ENCODE peak calls at places on chromosomes 6 and 20, in eight cellular contexts. X is HCT116; Y is uterus; P is AG04450; U is mesendoderm; M is cardiac muscle cell; Q is CD8-positive, alpha-beta T cell; C is GM12878. Z is an unnamed sample.

GRCh38 chr6:77926198-77926752 is 273.4 kb downstream of the MEI4 start:
- DNase-seq in X (peak), Y (no peak), P (no peak), U (peak), M (no peak), Q (no peak), C (no peak), Z (no peak)

GRCh38 chr6:106522557-106522956 is 106.7 kb downstream of the RTN4IP1 start:
- DNase-seq in X (no peak), Y (no peak), P (no peak), U (no peak), M (no peak), Q (no peak), C (no peak), Z (no peak)

GRCh38 chr6:45625191-45625664 is 247.5 kb upstream of the SUPT3H start:
- DNase-seq in X (no peak), Y (no peak), P (peak), U (no peak), M (peak), Q (no peak), C (no peak), Z (no peak)

GRCh38 chr6:165830761-165831160 is 167.7 kb upstream of the PDE10A start:
- DNase-seq in X (no peak), Y (no peak), P (no peak), U (no peak), M (peak), Q (no peak), C (no peak), Z (no peak)

GRCh38 chr6:69961251-69961650 is 94.9 kb downstream of the COL19A1 start:
- DNase-seq in X (no peak), Y (no peak), P (no peak), U (no peak), M (no peak), Q (no peak), C (no peak), Z (no peak)

GRCh38 chr6:39111280-39111679 is 3.7 kb downstream of the SAYSD1 start:
- DNase-seq in X (no peak), Y (no peak), P (no peak), U (no peak), M (no peak), Q (no peak), C (no peak), Z (no peak)

GRCh38 chr20:51565741-51566140 is 23.2 kb upstream of the NFATC2 start:
- DNase-seq in X (no peak), Y (no peak), P (no peak), U (no peak), M (peak), Q (no peak), C (no peak), Z (no peak)

GRCh38 chr6:112802154-112802553 is 455.0 kb downstream of the RFPL4B start:
- DNase-seq in X (no peak), Y (no peak), P (peak), U (no peak), M (peak), Q (no peak), C (no peak), Z (no peak)

GRCh38 chr6:128494440-128494839 is 26.0 kb downstream of the PTPRK start:
- DNase-seq in X (no peak), Y (no peak), P (no peak), U (peak), M (no peak), Q (no peak), C (no peak), Z (no peak)

GRCh38 chr6:32973934-32974333 is 5.5 kb downstream of the BRD2 start:
- DNase-seq in X (no peak), Y (no peak), P (no peak), U (no peak), M (peak), Q (peak), C (no peak), Z (no peak)

GRCh38 chr20:64109390-64109747 is 2.0 kb upstream of the NPBWR2 start:
- DNase-seq in X (no peak), Y (no peak), P (no peak), U (no peak), M (no peak), Q (no peak), C (no peak), Z (no peak)

GRCh38 chr6:94478178-94479140 is 1059.1 kb upstream of the EPHA7 start:
- DNase-seq in X (no peak), Y (no peak), P (no peak), U (no peak), M (no peak), Q (no peak), C (no peak), Z (no peak)

GRCh38 chr6:128519931-128520435 is 416 bp downstream of the PTPRK start:
- DNase-seq in X (no peak), Y (peak), P (no peak), U (peak), M (peak), Q (peak), C (no peak), Z (no peak)

GRCh38 chr6:84252140-84252539 is 24.7 kb upstream of the CEP162 start:
- DNase-seq in X (no peak), Y (no peak), P (no peak), U (no peak), M (peak), Q (no peak), C (no peak), Z (no peak)

GRCh38 chr20:37973059-37973910 is 60.0 kb downstream of the TTI1 start:
- DNase-seq in X (no peak), Y (no peak), P (no peak), U (no peak), M (no peak), Q (no peak), C (no peak), Z (no peak)

GRCh38 chr6:128515550-128516513 is 4.6 kb downstream of the PTPRK start:
- DNase-seq in X (no peak), Y (no peak), P (no peak), U (no peak), M (peak), Q (no peak), C (no peak), Z (no peak)

GRCh38 chr6:136175873-136176272 is 74.2 kb downstream of the MTFR2 start:
- DNase-seq in X (no peak), Y (no peak), P (no peak), U (no peak), M (no peak), Q (no peak), C (no peak), Z (no peak)

GRCh38 chr6:136171207-136171606 is 78.9 kb downstream of the MTFR2 start:
- DNase-seq in X (no peak), Y (no peak), P (no peak), U (no peak), M (no peak), Q (no peak), C (no peak), Z (no peak)

GRCh38 chr6:136169356-136169755 is 80.8 kb downstream of the MTFR2 start:
- DNase-seq in X (no peak), Y (no peak), P (no peak), U (no peak), M (no peak), Q (no peak), C (no peak), Z (no peak)

GRCh38 chr6:136174510-136174909 is 75.6 kb downstream of the MTFR2 start:
- DNase-seq in X (no peak), Y (no peak), P (no peak), U (peak), M (peak), Q (no peak), C (no peak), Z (no peak)

GRCh38 chr6:136173519-136174507 is 76.3 kb downstream of the MTFR2 start:
- DNase-seq in X (no peak), Y (peak), P (peak), U (peak), M (peak), Q (no peak), C (no peak), Z (no peak)
- H3K27ac ChIP-seq in X (no peak), Y (peak), P (peak), U (no peak), M (no peak), Q (no peak), C (no peak), Z (no peak)

GRCh38 chr20:62446398-62446985 is 19.2 kb upstream of the RBBP8NL start:
- DNase-seq in X (no peak), Y (no peak), P (no peak), U (no peak), M (no peak), Q (no peak), C (no peak), Z (no peak)

GRCh38 chr20:62448038-62448437 is 20.7 kb upstream of the RBBP8NL start:
- DNase-seq in X (no peak), Y (no peak), P (no peak), U (no peak), M (no peak), Q (no peak), C (no peak), Z (no peak)

GRCh38 chr20:62448788-62449187 is 21.4 kb upstream of the RBBP8NL start:
- DNase-seq in X (no peak), Y (no peak), P (no peak), U (no peak), M (no peak), Q (no peak), C (no peak), Z (no peak)

GRCh38 chr20:62445553-62446340 is 18.4 kb upstream of the RBBP8NL start:
- DNase-seq in X (no peak), Y (no peak), P (no peak), U (no peak), M (no peak), Q (no peak), C (no peak), Z (no peak)

GRCh38 chr20:62447143-62447869 is 20.0 kb upstream of the RBBP8NL start:
- DNase-seq in X (no peak), Y (no peak), P (no peak), U (no peak), M (no peak), Q (no peak), C (no peak), Z (no peak)
- H3K27ac ChIP-seq in X (no peak), Y (no peak), P (no peak), U (no peak), M (no peak), Q (no peak), C (no peak), Z (no peak)

GRCh38 chr20:4812216-4812615 is 90.5 kb downstream of the PRND start:
- DNase-seq in X (no peak), Y (no peak), P (no peak), U (no peak), M (no peak), Q (peak), C (no peak), Z (no peak)
- H3K27ac ChIP-seq in X (no peak), Y (no peak), P (no peak), U (no peak), M (no peak), Q (peak), C (peak), Z (no peak)

GRCh38 chr6:157376241-157376640 is 4.7 kb upstream of the ZDHHC14 start:
- DNase-seq in X (no peak), Y (no peak), P (no peak), U (no peak), M (no peak), Q (no peak), C (no peak), Z (no peak)
- H3K27ac ChIP-seq in X (no peak), Y (no peak), P (no peak), U (no peak), M (no peak), Q (no peak), C (no peak), Z (no peak)

GRCh38 chr20:4134861-4135379 is 119.6 kb upstream of the RNF24 start:
- DNase-seq in X (no peak), Y (no peak), P (no peak), U (no peak), M (no peak), Q (no peak), C (no peak), Z (no peak)

GRCh38 chr20:4138056-4138455 is 122.7 kb upstream of the RNF24 start:
- DNase-seq in X (no peak), Y (no peak), P (no peak), U (no peak), M (no peak), Q (no peak), C (no peak), Z (no peak)

GRCh38 chr20:4136967-4137334 is 121.6 kb upstream of the RNF24 start:
- DNase-seq in X (no peak), Y (no peak), P (no peak), U (no peak), M (no peak), Q (no peak), C (no peak), Z (no peak)

GRCh38 chr20:4135385-4136077 is 120.2 kb upstream of the RNF24 start:
- DNase-seq in X (peak), Y (peak), P (peak), U (peak), M (peak), Q (no peak), C (no peak), Z (no peak)

GRCh38 chr20:4136078-4136966 is 121.0 kb upstream of the RNF24 start:
- DNase-seq in X (no peak), Y (no peak), P (no peak), U (peak), M (peak), Q (no peak), C (no peak), Z (no peak)
- H3K27ac ChIP-seq in X (peak), Y (no peak), P (peak), U (peak), M (no peak), Q (no peak), C (no peak), Z (no peak)

GRCh38 chr20:39983183-39983582 is 705.9 kb downstream of the MAFB start:
- DNase-seq in X (no peak), Y (no peak), P (no peak), U (no peak), M (no peak), Q (no peak), C (no peak), Z (no peak)

GRCh38 chr20:39985276-39985675 is 703.8 kb downstream of the MAFB start:
- DNase-seq in X (no peak), Y (no peak), P (no peak), U (no peak), M (no peak), Q (no peak), C (no peak), Z (no peak)

GRCh38 chr20:39983655-39984054 is 705.4 kb downstream of the MAFB start:
- DNase-seq in X (no peak), Y (no peak), P (no peak), U (no peak), M (no peak), Q (no peak), C (no peak), Z (no peak)

GRCh38 chr20:39988991-39989390 is 700.0 kb downstream of the MAFB start:
- DNase-seq in X (no peak), Y (no peak), P (no peak), U (no peak), M (no peak), Q (no peak), C (no peak), Z (no peak)

GRCh38 chr20:39986231-39986904 is 702.7 kb downstream of the MAFB start:
- DNase-seq in X (no peak), Y (peak), P (no peak), U (peak), M (peak), Q (no peak), C (no peak), Z (no peak)
- H3K27ac ChIP-seq in X (no peak), Y (peak), P (no peak), U (no peak), M (peak), Q (no peak), C (no peak), Z (peak)

GRCh38 chr6:31358302-31358701 is 1.3 kb upstream of the HLA-B start:
- DNase-seq in X (no peak), Y (no peak), P (no peak), U (no peak), M (no peak), Q (no peak), C (no peak), Z (no peak)

GRCh38 chr6:31355540-31355988 is 1.4 kb downstream of the HLA-B start:
- DNase-seq in X (no peak), Y (no peak), P (no peak), U (no peak), M (no peak), Q (peak), C (no peak), Z (no peak)

GRCh38 chr6:31354788-31355539 is 2.0 kb downstream of the HLA-B start:
- DNase-seq in X (no peak), Y (no peak), P (no peak), U (no peak), M (no peak), Q (no peak), C (no peak), Z (no peak)

GRCh38 chr6:31356216-31356945 is 598 bp downstream of the HLA-B start:
- DNase-seq in X (no peak), Y (peak), P (no peak), U (no peak), M (peak), Q (peak), C (no peak), Z (no peak)

DNA sequence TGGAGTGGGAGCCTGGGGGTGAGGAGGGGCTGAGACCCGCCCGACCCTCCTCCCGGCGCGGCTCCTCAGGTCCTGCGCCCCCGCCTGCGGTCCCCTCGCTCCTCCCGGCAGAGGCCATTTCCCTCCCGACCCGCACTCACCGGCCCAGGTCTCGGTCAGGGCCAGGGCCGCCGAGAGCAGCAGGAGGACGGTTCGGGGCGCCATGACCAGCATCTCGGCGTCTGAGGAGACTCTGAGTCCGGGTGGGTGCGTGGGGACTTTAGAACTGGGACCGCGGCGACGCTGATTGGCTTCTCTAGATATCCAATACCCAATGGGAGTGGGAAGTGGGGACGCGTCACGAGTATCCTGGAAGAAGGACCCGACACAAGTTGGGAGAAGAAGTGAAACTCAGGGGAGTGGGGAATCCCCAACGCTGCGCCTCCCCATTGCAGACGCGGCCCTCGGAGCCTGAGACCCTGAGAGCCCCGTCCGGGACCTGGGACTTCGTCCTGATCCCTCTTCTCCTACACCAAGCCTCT is at the start of gene HLA-B:
- DNase-seq in X (peak), Y (peak), P (peak), U (peak), M (peak), Q (peak), C (peak), Z (peak)
- H3K27ac ChIP-seq in X (peak), Y (peak), P (no peak), U (no peak), M (no peak), Q (peak), C (peak), Z (peak)

GRCh38 chr6:40352006-40352405 is 235.2 kb downstream of the LRFN2 start:
- DNase-seq in X (no peak), Y (no peak), P (no peak), U (no peak), M (peak), Q (no peak), C (no peak), Z (no peak)

GRCh38 chr6:40355532-40355931 is 231.6 kb downstream of the LRFN2 start:
- DNase-seq in X (no peak), Y (no peak), P (no peak), U (no peak), M (no peak), Q (no peak), C (no peak), Z (no peak)

GRCh38 chr6:40352527-40353170 is 234.5 kb downstream of the LRFN2 start:
- DNase-seq in X (no peak), Y (no peak), P (no peak), U (peak), M (no peak), Q (no peak), C (no peak), Z (no peak)

GRCh38 chr6:40353967-40354452 is 233.2 kb downstream of the LRFN2 start:
- DNase-seq in X (no peak), Y (no peak), P (no peak), U (no peak), M (no peak), Q (no peak), C (no peak), Z (no peak)

GRCh38 chr6:40353197-40353966 is 233.8 kb downstream of the LRFN2 start:
- DNase-seq in X (no peak), Y (no peak), P (no peak), U (peak), M (no peak), Q (no peak), C (no peak), Z (no peak)
- H3K27ac ChIP-seq in X (no peak), Y (no peak), P (no peak), U (no peak), M (peak), Q (no peak), C (no peak), Z (no peak)

GRCh38 chr6:151478670-151479069 is 15.1 kb upstream of the CCDC170 start:
- DNase-seq in X (no peak), Y (no peak), P (no peak), U (no peak), M (no peak), Q (no peak), C (no peak), Z (no peak)

GRCh38 chr6:151485616-151486015 is 8.2 kb upstream of the CCDC170 start:
- DNase-seq in X (no peak), Y (no peak), P (no peak), U (no peak), M (no peak), Q (no peak), C (no peak), Z (no peak)

GRCh38 chr6:151483968-151484367 is 9.8 kb upstream of the CCDC170 start:
- DNase-seq in X (no peak), Y (no peak), P (no peak), U (no peak), M (no peak), Q (no peak), C (no peak), Z (no peak)

GRCh38 chr6:151482290-151482689 is 11.5 kb upstream of the CCDC170 start:
- DNase-seq in X (no peak), Y (no peak), P (no peak), U (no peak), M (peak), Q (no peak), C (no peak), Z (no peak)

DNA sequence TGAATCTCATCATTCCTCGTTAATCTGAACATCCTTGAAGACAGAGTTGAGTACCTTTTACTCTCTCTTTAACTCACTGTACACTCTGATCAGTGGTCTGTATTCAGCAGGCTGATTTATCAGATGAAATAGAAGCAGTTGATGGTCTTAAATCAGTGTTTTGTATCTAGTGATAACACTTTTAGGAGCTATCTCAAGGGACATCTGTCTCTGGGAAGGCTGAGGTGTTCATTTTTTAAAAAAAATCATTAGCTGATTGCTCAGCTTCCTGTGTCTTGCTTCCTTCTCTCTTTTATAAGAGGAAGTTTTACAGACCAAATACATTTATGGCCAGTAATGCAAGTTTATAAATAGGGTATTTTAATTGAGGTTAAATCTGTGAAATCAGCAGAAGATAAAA is 12.1 kb upstream of the CCDC170 start:
- DNase-seq in X (no peak), Y (no peak), P (no peak), U (no peak), M (no peak), Q (no peak), C (no peak), Z (no peak)
- H3K27ac ChIP-seq in X (no peak), Y (peak), P (no peak), U (no peak), M (no peak), Q (no peak), C (no peak), Z (no peak)

GRCh38 chr6:31717499-31718222 is 2.5 kb downstream of the LY6G6D start:
- DNase-seq in X (no peak), Y (no peak), P (no peak), U (peak), M (no peak), Q (no peak), C (no peak), Z (no peak)
- H3K27ac ChIP-seq in X (no peak), Y (no peak), P (no peak), U (no peak), M (no peak), Q (no peak), C (no peak), Z (peak)

Z was measured in caudate nucleus.